ENCODE peak calls at places on chromosomes 5 and 9, in four cellular contexts. U is H54, A is cardiac septum, J is ACHN. V is an unnamed sample.
A peak's percentile ranks its signal among the peaks of the same experiment; 100 is the strongest.

GRCh38 chr5:168705321-168705720 is 126.2 kb upstream of the PANK3 start:
- DNase-seq in J (no peak), A (no peak), U (no peak), V (no peak)

GRCh38 chr9:115327441-115328122 is 209.6 kb upstream of the TNC start:
- DNase-seq in J (no peak), A (no peak), U (no peak), V (no peak)

GRCh38 chr9:114183006-114183405 is 27.7 kb downstream of the COL27A1 start:
- DNase-seq in A (no peak), J (no peak), U (no peak), V (no peak)

GRCh38 chr5:109939109-109939682 is 249.5 kb downstream of the MAN2A1 start:
- DNase-seq in U (no peak), A (no peak), J (no peak), V (no peak)

GRCh38 chr5:61283480-61283879 is 48.6 kb upstream of the ZSWIM6 start:
- DNase-seq in U (no peak), J (no peak), A (no peak), V (no peak)

GRCh38 chr9:133234577-133235322 is 25.7 kb upstream of the OBP2B start:
- DNase-seq in A (peak; percentile 63), J (no peak), U (no peak), V (peak; percentile 65)

GRCh38 chr9:92254401-92255337 is 38.8 kb downstream of the IARS1 start:
- DNase-seq in U (no peak), J (no peak), A (no peak), V (no peak)

GRCh38 chr5:1437452-1437851 is 7.8 kb downstream of the SLC6A3 start:
- DNase-seq in A (no peak), U (peak; percentile 97), J (peak; percentile 48), V (no peak)

GRCh38 chr5:52657231-52657645 is 130.5 kb upstream of the ITGA1 start:
- DNase-seq in J (peak; percentile 52), U (peak; percentile 1), A (no peak), V (no peak)